ENCODE peak calls at places on chromosomes 2 and 18, in six cellular contexts. U is activated naive CD4-positive, alpha-beta T cell; P is BJ; V is skeletal muscle cell; Z is fibroblast of pulmonary artery; L is activated CD4-positive, alpha-beta T cell treated with anti-CD3 and anti-CD28 coated beads, Interleukin-2, amount 10 ng/mL, durations not matched to agents 7 days and 5 days. K is an unnamed sample.

GRCh38 chr2:26493631-26494030 is 15.7 kb upstream of the OTOF start:
- DNase-seq in U (no peak), P (no peak), V (no peak), Z (no peak), L (peak; percentile 19), K (no peak)

GRCh38 chr2:55351672-55352071 is 68.0 kb downstream of the CCDC88A start:
- DNase-seq in U (no peak), P (no peak), V (no peak), Z (no peak), L (no peak), K (no peak)

GRCh38 chr2:235444101-235444597 is 49.7 kb upstream of the AGAP1 start:
- DNase-seq in U (no peak), P (no peak), V (no peak), Z (no peak), L (no peak), K (no peak)

GRCh38 chr18:25295624-25296138 is 56.3 kb downstream of the ZNF521 start:
- DNase-seq in U (no peak), P (no peak), V (no peak), Z (no peak), L (no peak), K (no peak)

GRCh38 chr18:24212939-24213338 is 74.1 kb downstream of the CABYR start:
- DNase-seq in U (no peak), P (peak; percentile 51), V (peak; percentile 65), Z (peak; percentile 80), L (no peak), K (no peak)

GRCh38 chr2:199485732-199486335 is 28.1 kb upstream of the SATB2 start:
- DNase-seq in U (no peak), P (no peak), V (no peak), Z (peak; percentile 63), L (peak; percentile 29), K (peak; percentile 20)

GRCh38 chr2:1192121-1192520 is 221.1 kb upstream of the TPO start:
- DNase-seq in U (no peak), P (no peak), V (no peak), Z (no peak), L (no peak), K (no peak)

GRCh38 chr2:129798626-129799025 is 180.8 kb upstream of the RAB6C start:
- DNase-seq in U (no peak), P (no peak), V (no peak), Z (no peak), L (no peak), K (no peak)

GRCh38 chr18:64993695-64994094 is 757.1 kb upstream of the CDH7 start:
- DNase-seq in U (no peak), P (no peak), V (no peak), Z (no peak), L (no peak), K (no peak)

GRCh38 chr2:63055510-63056308 is 5.1 kb downstream of the OTX1 start:
- DNase-seq in U (no peak), P (no peak), V (no peak), Z (no peak), L (no peak), K (no peak)

GRCh38 chr2:85326946-85327756 is 638 bp downstream of the TGOLN2 start:
- DNase-seq in U (no peak), P (no peak), V (no peak), Z (peak; percentile 55), L (peak; percentile 72), K (no peak)